ENCODE peak calls at places on chromosomes 5 and 9, in five cellular contexts. D is breast epithelium, L is HCT116, Y is spleen, J is sigmoid colon. K is an unnamed sample.

GRCh38 chr5:122192883-122193496 is 63.6 kb downstream of the ZNF474 start:
- DNase-seq in Y (no peak), D (no peak), L (peak; percentile 46), J (no peak), K (no peak)

GRCh38 chr9:89993678-89994630 is 389.1 kb downstream of the GADD45G start:
- DNase-seq in L (no peak), Y (no peak), J (peak; percentile 76), D (no peak), K (no peak)

GRCh38 chr9:91896096-91896495 is 53.9 kb downstream of the ROR2 start:
- DNase-seq in L (no peak), J (no peak), D (no peak), Y (no peak), K (no peak)

GRCh38 chr5:78533356-78533755 is 115.2 kb downstream of the LHFPL2 start:
- DNase-seq in Y (no peak), D (no peak), L (no peak), J (peak; percentile 26), K (no peak)

GRCh38 chr9:87551692-87552303 is 54.1 kb downstream of the DAPK1 start:
- DNase-seq in D (no peak), Y (no peak), L (no peak), J (no peak), K (no peak)

GRCh38 chr5:150142800-150143724 is 12.6 kb downstream of the PDGFRB start:
- DNase-seq in L (peak; percentile 33), Y (no peak), D (peak; percentile 37), J (peak; percentile 96), K (peak; percentile 94)

GRCh38 chr5:96080557-96080956 is 118.9 kb upstream of the ELL2 start:
- DNase-seq in Y (no peak), L (no peak), J (no peak), D (no peak), K (no peak)

GRCh38 chr9:98168952-98169488 is 23.4 kb downstream of the CORO2A start:
- DNase-seq in Y (peak; percentile 87), D (no peak), L (no peak), J (peak; percentile 50), K (no peak)

GRCh38 chr5:177427919-177428573 is 1.6 kb downstream of the GRK6 start:
- DNase-seq in J (no peak), Y (peak; percentile 90), L (no peak), D (no peak), K (no peak)

GRCh38 chr5:139294372-139295165 is 1.0 kb downstream of the MATR3 start:
- DNase-seq in D (peak; percentile 57), L (peak; percentile 65), J (peak; percentile 88), Y (peak; percentile 88), K (peak; percentile 83)

GRCh38 chr5:72653586-72653985 is 146.4 kb upstream of the ZNF366 start:
- DNase-seq in Y (no peak), D (no peak), J (no peak), L (no peak), K (no peak)

GRCh38 chr9:124812401-124813016 is 35.6 kb downstream of the OLFML2A start:
- DNase-seq in J (peak; percentile 93), D (peak; percentile 58), Y (no peak), L (peak; percentile 84), K (no peak)

GRCh38 chr5:61966558-61966957 is 339.4 kb upstream of the KIF2A start:
- DNase-seq in L (no peak), Y (no peak), D (no peak), J (no peak), K (no peak)

GRCh38 chr9:70672136-70672535 is 257.7 kb upstream of the KLF9 start:
- DNase-seq in L (no peak), D (no peak), J (no peak), Y (no peak), K (no peak)

GRCh38 chr5:138464018-138464387 is 1.3 kb upstream of the EGR1 start:
- DNase-seq in D (peak; percentile 93), Y (peak; percentile 99), J (peak; percentile 98), L (peak; percentile 81), K (peak; percentile 95)

GRCh38 chr5:157267766-157268480 is 2.0 kb downstream of the CYFIP2 start:
- DNase-seq in Y (no peak), L (no peak), J (no peak), D (peak; percentile 35), K (no peak)

GRCh38 chr9:81826541-81826906 is 101.7 kb upstream of the SPATA31D4 start:
- DNase-seq in D (no peak), L (no peak), Y (no peak), J (peak; percentile 76), K (no peak)

GRCh38 chr5:177494356-177495195 is 2.8 kb downstream of the PDLIM7 start:
- DNase-seq in D (no peak), L (peak; percentile 49), Y (peak; percentile 90), J (peak; percentile 91), K (no peak)

GRCh38 chr5:151680944-151681427 is 5.7 kb downstream of the SPARC start:
- DNase-seq in J (peak; percentile 70), L (no peak), Y (no peak), D (no peak), K (no peak)

GRCh38 chr9:134549336-134549735 is 92.3 kb upstream of the COL5A1 start:
- DNase-seq in D (no peak), Y (peak; percentile 19), L (no peak), J (peak; percentile 37), K (no peak)

GRCh38 chr9:7117676-7118561 is 360.1 kb downstream of the KDM4C start:
- DNase-seq in D (no peak), J (no peak), L (no peak), Y (no peak), K (no peak)

GRCh38 chr5:109645591-109646236 is 44.0 kb upstream of the MAN2A1 start:
- DNase-seq in J (no peak), D (no peak), Y (no peak), L (no peak), K (no peak)

GRCh38 chr9:110926828-110927227 is 111.4 kb downstream of the LPAR1 start:
- DNase-seq in Y (no peak), D (no peak), L (no peak), J (no peak), K (no peak)

GRCh38 chr5:135156337-135156714 is 122.3 kb upstream of the PITX1 start:
- DNase-seq in Y (no peak), D (no peak), J (no peak), L (no peak), K (no peak)

GRCh38 chr9:132094314-132094791 is 14.7 kb upstream of the MED27 start:
- DNase-seq in L (no peak), Y (no peak), D (no peak), J (no peak), K (no peak)

GRCh38 chr9:128358861-128359260 is 12.3 kb upstream of the URM1 start:
- DNase-seq in Y (no peak), J (no peak), D (no peak), L (no peak), K (no peak)

GRCh38 chr9:68625559-68625958 is 79.5 kb upstream of the PIP5K1B start:
- DNase-seq in J (no peak), Y (no peak), L (no peak), D (no peak), K (no peak)

GRCh38 chr9:124632077-124632621 is 125.0 kb upstream of the NR5A1 start:
- DNase-seq in L (no peak), Y (no peak), D (no peak), J (no peak), K (no peak)

GRCh38 chr5:133926960-133927615 is 41.3 kb downstream of the C5orf15 start:
- DNase-seq in Y (no peak), D (no peak), J (no peak), L (no peak), K (no peak)

GRCh38 chr9:134283111-134283515 is 43.1 kb upstream of the RXRA start:
- DNase-seq in D (peak; percentile 93), J (peak; percentile 96), Y (no peak), L (no peak), K (no peak)

GRCh38 chr9:4905135-4905490 is 80.0 kb upstream of the JAK2 start:
- DNase-seq in J (no peak), L (no peak), D (no peak), Y (no peak), K (no peak)
- H3K27ac ChIP-seq in J (no peak overlapping the region), L (no peak overlapping the region), D (no peak overlapping the region), Y (no peak overlapping the region), K (no peak overlapping the region)

GRCh38 chr9:88988796-88989641 is 2.2 kb upstream of the S1PR3 start:
- DNase-seq in D (no peak), Y (no peak), L (no peak), J (no peak), K (no peak)
- TF ChIP-seq POLR2AphosphoS5 in D (no peak), Y (no peak), L (no peak), J (no peak), K (no peak)

GRCh38 chr9:33167084-33167948 is at the start of gene B4GALT1:
- DNase-seq in D (peak; percentile 91), L (peak; percentile 41), J (peak; percentile 97), Y (peak; percentile 100), K (peak; percentile 97)

GRCh38 chr9:33165263-33166151 is 1.6 kb downstream of the B4GALT1 start:
- DNase-seq in J (peak; percentile 80), L (no peak), Y (peak; percentile 78), D (peak; percentile 58), K (no peak)

GRCh38 chr9:33164138-33164809 is 2.9 kb downstream of the B4GALT1 start:
- DNase-seq in D (no peak), J (no peak), L (no peak), Y (no peak), K (no peak)

GRCh38 chr9:33167949-33168535 is 906 bp upstream of the B4GALT1 start:
- DNase-seq in L (no peak), D (no peak), Y (no peak), J (peak; percentile 80), K (no peak)

DNA sequence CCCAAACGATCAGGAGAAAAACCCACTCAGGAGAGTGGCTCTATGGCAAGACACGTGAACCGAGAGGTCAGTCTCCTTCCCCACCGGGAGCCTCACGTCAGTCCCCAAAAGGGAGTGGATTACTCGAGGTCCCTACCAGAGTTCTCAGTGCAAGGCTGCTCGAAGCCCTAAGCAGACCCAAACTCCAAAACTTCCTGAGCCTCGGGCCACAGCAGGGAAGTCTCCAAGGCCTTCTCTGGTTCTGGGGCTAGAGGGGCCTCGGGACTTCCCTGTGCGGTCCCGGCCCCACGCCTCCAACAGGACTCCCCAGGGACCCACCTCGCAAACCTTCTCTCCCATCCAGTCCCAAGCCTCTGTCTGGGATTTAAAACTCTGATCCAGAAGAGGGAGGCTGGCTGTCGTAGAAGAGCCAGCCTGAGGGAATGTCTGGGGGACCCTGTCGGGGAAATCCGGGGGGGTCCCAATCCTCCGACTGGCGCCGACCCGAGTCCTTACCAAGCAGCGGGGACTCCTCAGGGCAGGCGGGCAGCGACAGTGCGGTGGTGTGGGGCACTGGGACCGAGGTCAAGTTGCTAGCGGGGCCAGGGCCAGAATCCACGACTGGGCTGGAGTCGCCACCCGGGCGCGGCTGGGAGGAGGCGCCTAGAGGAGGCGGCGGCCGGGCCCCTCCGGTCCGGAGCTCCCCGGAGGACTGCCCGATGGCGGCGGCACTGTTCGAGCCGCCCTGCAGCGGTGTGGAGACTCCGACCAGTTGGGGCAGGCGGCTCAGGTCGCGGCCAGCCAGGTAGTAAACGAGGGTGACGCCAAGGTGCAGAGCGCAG is 663 bp downstream of the B4GALT1 start:
- DNase-seq in L (no peak), D (peak; percentile 52), J (peak; percentile 85), Y (no peak), K (peak; percentile 83)
- H3K4me1 ChIP-seq in L (peaks cover 61% of the 10 kb centered on the region), D (peaks cover 16% of the 10 kb centered on the region), J (peaks cover 54% of the 10 kb centered on the region), Y (peaks cover 73% of the 10 kb centered on the region), K (peaks cover 59% of the 10 kb centered on the region)

GRCh38 chr9:136216541-136217240 is 11.8 kb upstream of the LHX3 start:
- DNase-seq in Y (no peak), L (no peak), D (no peak), J (no peak), K (no peak)
- H3K27ac ChIP-seq in Y (no peak overlapping the region), L (no peak overlapping the region), D (no peak overlapping the region), J (no peak overlapping the region), K (no peak overlapping the region)

GRCh38 chr5:172872997-172873491 is 39.0 kb downstream of the ERGIC1 start:
- DNase-seq in L (no peak), J (peak; percentile 97), Y (peak; percentile 90), D (peak; percentile 66), K (peak; percentile 83)
- TF ChIP-seq POLR2AphosphoS5 in L (no peak), J (peak; percentile 73), Y (peak; percentile 89), D (peak; percentile 70), K (peak; percentile 36)

K was measured in suprapubic skin.